ENCODE peak calls at places on chromosomes 16 and 17, in five cellular contexts. M is DMS153, G is type B pancreatic cell, X is EL, F is left ventricle myocardium superior. R is an unnamed sample.
A peak's percentile ranks its signal among the peaks of the same experiment; 100 is the strongest.

GRCh38 chr16:85514601-85515318 is 98.4 kb upstream of the GSE1 start:
- DNase-seq in F (peak; percentile 75), M (no peak), G (no peak), X (peak; percentile 98), R (peak; percentile 76)

GRCh38 chr17:2190014-2190413 is 113.6 kb downstream of the SMG6 start:
- DNase-seq in F (peak; percentile 59), M (no peak), X (no peak), G (no peak), R (no peak)

GRCh38 chr16:68324780-68325357 is 14.1 kb downstream of the PRMT7 start:
- DNase-seq in X (no peak), F (no peak), M (no peak), G (no peak), R (no peak)

GRCh38 chr17:33521784-33522183 is 228.7 kb upstream of the ASIC2 start:
- DNase-seq in G (no peak), F (no peak), X (no peak), M (no peak), R (no peak)

GRCh38 chr17:60738287-60738686 is 60.6 kb downstream of the BCAS3 start:
- DNase-seq in X (no peak), G (no peak), M (no peak), F (no peak), R (no peak)

GRCh38 chr16:89455178-89455577 is 35.2 kb downstream of the ANKRD11 start:
- DNase-seq in F (no peak), G (no peak), X (no peak), M (no peak), R (no peak)

GRCh38 chr17:7883781-7884386 is 4.7 kb upstream of the CHD3 start:
- DNase-seq in M (no peak), F (no peak), G (no peak), X (peak; percentile 52), R (peak; percentile 32)

GRCh38 chr17:4527552-4527951 is 27.6 kb downstream of the MYBBP1A start:
- DNase-seq in M (no peak), G (no peak), F (no peak), X (no peak), R (no peak)

GRCh38 chr17:29615048-29615385 is 7.7 kb downstream of the CORO6 start:
- DNase-seq in G (no peak), M (no peak), X (peak; percentile 35), F (peak; percentile 52), R (no peak)

GRCh38 chr17:65785109-65785508 is 223.7 kb upstream of the AXIN2 start:
- DNase-seq in F (no peak), G (no peak), X (peak; percentile 96), M (no peak), R (peak; percentile 86)

GRCh38 chr16:15672514-15673167 is 22.6 kb downstream of the NDE1 start:
- DNase-seq in F (peak; percentile 91), M (peak; percentile 96), X (peak; percentile 97), G (no peak), R (peak; percentile 89)

GRCh38 chr16:2370725-2371124 is 30.2 kb upstream of the ABCA3 start:
- DNase-seq in X (no peak), G (no peak), M (no peak), F (no peak), R (no peak)

GRCh38 chr16:75789237-75789636 is 62.9 kb upstream of the CPHXL start:
- DNase-seq in M (peak; percentile 18), G (no peak), X (peak; percentile 40), F (no peak), R (peak; percentile 63)

GRCh38 chr17:40517981-40518380 is 16.6 kb upstream of the TNS4 start:
- DNase-seq in F (no peak), M (no peak), X (no peak), G (no peak), R (no peak)

GRCh38 chr16:27366687-27367462 is 35.1 kb upstream of the IL21R start:
- DNase-seq in F (no peak), X (no peak), M (no peak), G (no peak), R (no peak)

GRCh38 chr16:62638964-62639861 is 603.0 kb upstream of the CDH8 start:
- DNase-seq in G (no peak), M (no peak), X (no peak), F (no peak), R (no peak)

GRCh38 chr16:57023541-57024249 is 34.3 kb downstream of the NLRC5 start:
- DNase-seq in X (no peak), G (no peak), M (no peak), F (no peak), R (no peak)

GRCh38 chr17:66786101-66786500 is 48.8 kb upstream of the CACNG5 start:
- DNase-seq in M (no peak), X (no peak), F (no peak), G (no peak), R (peak; percentile 72)

GRCh38 chr16:74034862-74035261 is 261.8 kb upstream of the PSMD7 start:
- DNase-seq in G (no peak), X (peak; percentile 3), M (peak; percentile 38), F (no peak), R (peak; percentile 15)

GRCh38 chr16:21302898-21303528 is 24.9 kb upstream of the CRYM start:
- DNase-seq in F (no peak), G (no peak), X (peak; percentile 75), M (no peak), R (peak; percentile 67)

GRCh38 chr16:53502331-53503269 is at the start of gene AKTIP:
- DNase-seq in M (no peak), X (peak; percentile 41), G (no peak), F (no peak), R (peak; percentile 28)

GRCh38 chr17:42347198-42347597 is 41.0 kb downstream of the STAT3 start:
- DNase-seq in M (no peak), G (no peak), X (peak; percentile 89), F (no peak), R (peak; percentile 62)

GRCh38 chr16:50530277-50531236 is 17.6 kb upstream of the NKD1 start:
- DNase-seq in X (no peak), G (peak; percentile 48), M (no peak), F (no peak), R (no peak)

GRCh38 chr17:2181206-2181983 is 122.2 kb downstream of the SMG6 start:
- DNase-seq in X (peak; percentile 87), M (peak; percentile 4), F (peak; percentile 85), G (no peak), R (peak; percentile 83)

GRCh38 chr17:55324296-55324978 is 59.7 kb downstream of the HLF start:
- DNase-seq in X (no peak), F (no peak), G (no peak), M (no peak), R (no peak)

GRCh38 chr16:81513204-81514040 is 68.8 kb downstream of the CMIP start:
- DNase-seq in M (no peak), F (peak; percentile 84), G (no peak), X (peak; percentile 25), R (no peak)

GRCh38 chr17:66330646-66331037 is 28.2 kb downstream of the PRKCA start:
- DNase-seq in G (no peak), X (no peak), M (no peak), F (no peak), R (no peak)

GRCh38 chr16:75836377-75837010 is 110.2 kb upstream of the CPHXL start:
- DNase-seq in X (no peak), F (no peak), M (no peak), G (no peak), R (no peak)

GRCh38 chr17:12389421-12389820 is 276.3 kb upstream of the MYOCD start:
- DNase-seq in X (no peak), M (no peak), F (no peak), G (no peak), R (no peak)

GRCh38 chr16:56301391-56301850 is 110.1 kb downstream of the GNAO1 start:
- DNase-seq in G (no peak), F (no peak), M (no peak), X (peak; percentile 47), R (no peak)

GRCh38 chr17:40443196-40443987 is at the start of gene IGFBP4:
- DNase-seq in F (peak; percentile 92), G (peak; percentile 83), X (peak; percentile 81), M (no peak), R (peak; percentile 80)

GRCh38 chr16:83954577-83955016 is 1.6 kb downstream of the OSGIN1 start:
- DNase-seq in X (peak; percentile 82), M (no peak), G (no peak), F (no peak), R (peak; percentile 86)

GRCh38 chr16:76265434-76266045 is 11.7 kb upstream of the CNTNAP4 start:
- DNase-seq in F (no peak), X (peak; percentile 0), M (no peak), G (no peak), R (peak; percentile 1)

GRCh38 chr17:80712089-80712488 is 167.5 kb downstream of the RPTOR start:
- DNase-seq in G (no peak), M (no peak), F (no peak), X (no peak), R (no peak)

GRCh38 chr16:27242868-27243590 is 25.5 kb downstream of the NSMCE1 start:
- DNase-seq in X (peak; percentile 88), M (no peak), F (peak; percentile 61), G (peak; percentile 54), R (peak; percentile 83)

R was measured in myocyte.